ENCODE peak calls at places on chromosomes 4 and X, in nine cellular contexts. R is NCI-H1436, Q is nucleus accumbens, N is GM12892, K is GM03348, Z is head of caudate nucleus, W is thoracic aorta, A is pons, S is H1. B is an unnamed sample.

GRCh38 chrX:43467608-43468234 is 188.4 kb upstream of the MAOA start:
- DNase-seq in S (no peak), R (no peak), K (no peak), N (no peak), Q (no peak), W (no peak), A (no peak), Z (no peak), B (no peak)

GRCh38 chr4:88318751-88319350 is 34.5 kb upstream of the PPM1K start:
- DNase-seq in K (no peak), S (no peak), N (no peak), R (no peak), W (no peak), Q (no peak), Z (no peak), A (no peak), B (no peak)

GRCh38 chr4:21819086-21819485 is 129.5 kb downstream of the KCNIP4 start:
- DNase-seq in N (no peak), K (peak), Z (no peak), S (no peak), Q (no peak), A (no peak), W (no peak), R (no peak), B (peak)

GRCh38 chr4:128468485-128468989 is 180.9 kb upstream of the PGRMC2 start:
- DNase-seq in S (no peak), W (peak), N (no peak), Q (peak), R (no peak), Z (no peak), A (peak), K (peak), B (peak)

GRCh38 chr4:8332038-8332857 is 62.7 kb downstream of the HTRA3 start:
- DNase-seq in N (no peak), R (no peak), A (no peak), W (no peak), Q (no peak), S (no peak), K (no peak), Z (no peak), B (no peak)

GRCh38 chr4:148112231-148112982 is 329.8 kb downstream of the NR3C2 start:
- DNase-seq in N (no peak), R (no peak), K (peak), Z (no peak), W (no peak), A (no peak), Q (peak), S (no peak), B (peak)

GRCh38 chr4:39637572-39638357 is 900 bp downstream of the SMIM14 start:
- DNase-seq in N (no peak), Z (peak), Q (peak), R (peak), S (no peak), W (no peak), A (peak), K (peak), B (peak)

GRCh38 chrX:10769165-10769564 is 148.8 kb upstream of the MID1 start:
- DNase-seq in R (peak), K (peak), N (peak), A (peak), Z (no peak), Q (no peak), W (no peak), S (no peak), B (peak)

GRCh38 chr4:9704551-9705332 is 76.7 kb upstream of the DRD5 start:
- DNase-seq in K (no peak), Z (no peak), R (no peak), S (no peak), N (no peak), W (no peak), A (no peak), Q (no peak), B (no peak)

GRCh38 chr4:157221895-157222763 is 1.6 kb downstream of the GRIA2 start:
- DNase-seq in S (no peak), R (no peak), W (no peak), Q (peak), K (peak), N (no peak), Z (peak), A (peak), B (peak)

GRCh38 chr4:67725981-67726380 is 25.0 kb upstream of the UBA6 start:
- DNase-seq in K (peak), S (no peak), R (no peak), N (no peak), Z (no peak), Q (no peak), A (no peak), W (no peak), B (peak)

GRCh38 chr4:81913427-81913878 is 441.7 kb upstream of the RASGEF1B start:
- DNase-seq in Z (no peak), N (peak), W (no peak), R (no peak), S (peak), K (peak), A (peak), Q (no peak), B (peak)

GRCh38 chrX:13780868-13781427 is 35.9 kb downstream of the GPM6B start:
- DNase-seq in R (no peak), Q (no peak), A (no peak), S (no peak), K (no peak), N (no peak), W (no peak), Z (peak), B (no peak)

GRCh38 chr4:54217642-54218486 is 11.2 kb upstream of the PDGFRA start:
- DNase-seq in R (peak), K (peak), A (peak), Q (peak), S (no peak), Z (peak), W (peak), N (no peak), B (peak)

B was measured in astrocyte of the spinal cord.